ENCODE peak calls at places on chromosome 12, in nine cellular contexts. Y is neural progenitor cell, W is mesendoderm, U is tibial artery, T is aorta, K is HCT116, R is kidney, L is right lobe of liver, G is A673. Z is an unnamed sample.
A peak's percentile ranks its signal among the peaks of the same experiment; 100 is the strongest.

GRCh38 chr12:12705833-12706520 is 10.0 kb upstream of the GPR19 start:
- DNase-seq in R (peak; percentile 76), L (no peak), U (no peak), G (peak; percentile 43), K (no peak), T (no peak), W (peak; percentile 5), Y (no peak), Z (no peak)

GRCh38 chr12:12365931-12366431 is 9.1 kb downstream of the BORCS5 start:
- DNase-seq in W (no peak), L (no peak), K (no peak), U (no peak), Y (peak; percentile 13), G (peak; percentile 25), T (no peak), R (no peak), Z (no peak)

GRCh38 chr12:56261503-56262230 is 3.5 kb upstream of the ANKRD52 start:
- DNase-seq in U (no peak), R (no peak), Y (no peak), W (peak; percentile 62), T (no peak), G (no peak), L (no peak), K (peak; percentile 48), Z (peak; percentile 94)

GRCh38 chr12:69269736-69270135 is 30.4 kb downstream of the CPSF6 start:
- DNase-seq in T (no peak), K (no peak), U (no peak), W (no peak), G (no peak), L (no peak), R (no peak), Y (no peak), Z (no peak)

GRCh38 chr12:122403831-122404230 is 18.6 kb downstream of the CLIP1 start:
- DNase-seq in Y (no peak), K (no peak), G (no peak), R (no peak), T (no peak), L (no peak), U (peak; percentile 58), W (no peak), Z (no peak)

GRCh38 chr12:122022393-122023338 is 982 bp downstream of the BCL7A start:
- DNase-seq in G (peak; percentile 62), Y (peak; percentile 79), K (no peak), W (peak; percentile 37), U (peak; percentile 70), T (no peak), R (peak; percentile 78), L (peak; percentile 50), Z (no peak)

GRCh38 chr12:42556917-42557316 is 32.6 kb downstream of the PRICKLE1 start:
- DNase-seq in R (no peak), L (no peak), K (no peak), W (no peak), G (no peak), T (no peak), U (no peak), Y (no peak), Z (no peak)

GRCh38 chr12:104055686-104056388 is 5.8 kb upstream of the GLT8D2 start:
- DNase-seq in W (peak; percentile 73), T (no peak), U (no peak), Y (no peak), K (no peak), G (no peak), L (peak; percentile 70), R (no peak), Z (no peak)

GRCh38 chr12:52876371-52876770 is 27.6 kb upstream of the KRT78 start:
- DNase-seq in G (no peak), U (no peak), R (peak; percentile 95), K (no peak), Y (no peak), W (no peak), T (no peak), L (peak; percentile 33), Z (no peak)
- H3K4me1 ChIP-seq in G (peaks cover 28% of the 10 kb centered on the region), U (peaks cover 40% of the 10 kb centered on the region), R (peaks cover 5% of the 10 kb centered on the region), K (peaks cover 90% of the 10 kb centered on the region), Y (peaks cover 12% of the 10 kb centered on the region), W (no peaks in the 10 kb centered on the region), T (no peaks in the 10 kb centered on the region), L (no peaks in the 10 kb centered on the region), Z (peaks cover 57% of the 10 kb centered on the region)

GRCh38 chr12:47715393-47715876 is 9.6 kb upstream of the RPAP3 start:
- DNase-seq in G (peak; percentile 89), L (peak; percentile 70), R (peak; percentile 80), W (peak; percentile 89), U (peak; percentile 87), T (no peak), Y (peak; percentile 92), K (peak; percentile 74), Z (peak; percentile 70)

GRCh38 chr12:47717046-47717442 is 8.2 kb downstream of the ENDOU start:
- DNase-seq in G (no peak), W (no peak), U (no peak), L (no peak), K (no peak), T (no peak), R (no peak), Y (no peak), Z (no peak)

GRCh38 chr12:47717443-47718193 is 7.7 kb downstream of the ENDOU start:
- DNase-seq in K (no peak), R (peak; percentile 90), G (peak; percentile 89), W (peak; percentile 93), T (peak; percentile 92), L (peak; percentile 51), U (peak; percentile 94), Y (peak; percentile 87), Z (no peak)

GRCh38 chr12:47714823-47715386 is 9.1 kb upstream of the RPAP3 start:
- DNase-seq in T (no peak), G (no peak), W (no peak), R (no peak), U (no peak), Y (no peak), L (no peak), K (no peak), Z (no peak)

DNA sequence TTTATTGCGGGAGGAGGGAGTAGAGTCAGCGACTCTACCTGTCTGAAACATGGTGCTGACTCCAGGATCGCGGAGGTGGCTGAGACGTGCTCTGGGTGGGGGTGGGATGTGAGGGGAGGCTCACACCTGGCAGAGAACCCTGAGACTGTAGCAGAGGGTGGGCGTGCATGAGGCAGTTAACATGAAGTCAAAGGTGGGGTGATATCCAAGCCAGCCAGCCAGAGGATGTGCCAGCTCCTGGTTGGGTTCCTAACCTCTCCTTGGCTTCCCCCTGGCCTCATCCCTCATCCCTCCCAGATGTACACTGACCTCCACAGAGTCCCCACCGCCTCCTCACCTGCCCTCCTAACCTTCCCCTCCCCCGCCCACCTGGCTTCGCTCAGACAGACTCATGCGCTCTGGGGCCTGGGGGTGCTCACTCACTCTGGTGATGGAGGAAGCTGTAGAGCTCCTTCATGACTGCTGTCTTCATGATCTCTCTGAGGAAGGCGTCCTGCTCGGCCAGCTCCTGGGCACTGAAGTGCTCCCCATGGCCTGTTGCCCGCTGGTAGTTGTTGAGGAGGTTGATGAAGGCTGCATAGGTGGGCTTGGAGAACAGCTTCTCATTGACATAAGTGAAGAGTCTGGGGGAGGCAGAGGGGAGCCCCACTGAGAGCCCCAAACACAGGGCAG is 9.3 kb downstream of the ENDOU start:
- DNase-seq in L (no peak), U (no peak), G (no peak), T (no peak), W (no peak), R (no peak), Y (no peak), K (no peak), Z (no peak)
- H3K27ac ChIP-seq in L (peak overlapping the region; percentile 45), U (peak overlapping the region; percentile 79), G (no peak overlapping the region), T (no peak overlapping the region), W (no peak overlapping the region), R (no peak overlapping the region), Y (no peak overlapping the region), K (no peak overlapping the region), Z (no peak overlapping the region)

GRCh38 chr12:117347588-117347987 is 13.8 kb downstream of the NOS1 start:
- DNase-seq in T (no peak), W (no peak), K (no peak), U (peak; percentile 17), R (no peak), G (no peak), L (no peak), Y (no peak), Z (peak; percentile 83)
- H3K4me1 ChIP-seq in T (no peaks in the 10 kb centered on the region), W (no peaks in the 10 kb centered on the region), K (no peaks in the 10 kb centered on the region), U (no peaks in the 10 kb centered on the region), R (no peaks in the 10 kb centered on the region), G (peaks cover 22% of the 10 kb centered on the region), L (no peaks in the 10 kb centered on the region), Y (no peaks in the 10 kb centered on the region), Z (peaks cover 28% of the 10 kb centered on the region)

DNA sequence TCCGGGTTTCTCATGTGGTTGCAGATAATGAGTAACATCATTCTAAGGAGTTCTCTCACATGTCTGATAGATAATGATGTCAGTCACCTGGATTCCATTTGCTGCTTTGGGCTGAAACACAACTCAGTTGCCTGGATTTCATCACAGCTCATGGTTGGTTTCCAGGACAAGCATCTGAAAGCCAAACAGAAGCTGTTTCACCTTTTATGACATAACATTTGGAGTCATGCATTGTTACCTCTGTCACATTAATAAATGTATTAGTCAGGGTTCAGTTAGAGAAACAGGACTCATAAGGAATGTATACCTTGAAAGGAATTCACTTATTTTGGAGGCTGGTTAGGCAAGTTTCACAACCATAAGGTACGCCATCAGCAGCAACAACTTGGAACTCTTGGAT is 251.9 kb upstream of the ATXN7L3B start:
- DNase-seq in L (no peak), W (peak; percentile 73), G (no peak), U (no peak), T (no peak), K (no peak), Y (no peak), R (no peak), Z (peak; percentile 91)
- H3K27ac ChIP-seq in L (no peak overlapping the region), W (no peak overlapping the region), G (no peak overlapping the region), U (no peak overlapping the region), T (no peak overlapping the region), K (no peak overlapping the region), Y (no peak overlapping the region), R (no peak overlapping the region), Z (no peak overlapping the region)

GRCh38 chr12:6535697-6535946 is 1.3 kb downstream of the GAPDH start:
- DNase-seq in G (no peak), K (no peak), T (no peak), W (no peak), R (no peak), L (no peak), Y (no peak), U (no peak), Z (no peak)
- H3K4me1 ChIP-seq in G (peaks cover 53% of the 10 kb centered on the region), K (peaks cover 85% of the 10 kb centered on the region), T (no peaks in the 10 kb centered on the region), W (peaks cover 17% of the 10 kb centered on the region), R (peaks cover 17% of the 10 kb centered on the region), L (peaks cover 5% of the 10 kb centered on the region), Y (peaks cover 33% of the 10 kb centered on the region), U (peaks cover 60% of the 10 kb centered on the region), Z (peaks cover 19% of the 10 kb centered on the region)

DNA sequence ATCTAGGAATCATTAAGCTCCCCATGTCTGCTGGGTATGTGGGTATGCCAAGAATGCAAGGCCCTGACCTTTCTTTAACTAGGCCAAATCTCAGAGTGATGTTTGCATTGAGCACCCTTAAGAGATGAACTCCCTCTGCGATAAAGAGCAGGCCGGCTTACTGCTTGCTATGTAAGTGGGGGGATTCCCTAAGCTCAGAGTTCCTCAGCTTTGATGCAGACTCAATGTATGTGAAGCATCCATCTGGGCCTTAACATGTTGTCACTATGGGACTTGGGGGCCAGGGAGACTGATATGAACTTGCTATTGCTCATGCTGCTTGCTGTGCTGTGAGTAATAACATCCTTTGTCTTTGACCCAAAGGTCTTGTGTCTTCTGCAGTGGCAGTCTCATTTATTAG is 149.7 kb downstream of the C12orf75 start:
- DNase-seq in L (no peak), U (no peak), K (no peak), G (no peak), R (no peak), W (peak; percentile 65), T (no peak), Y (peak; percentile 51), Z (no peak)
- H3K27ac ChIP-seq in L (no peak overlapping the region), U (no peak overlapping the region), K (no peak overlapping the region), G (no peak overlapping the region), R (no peak overlapping the region), W (no peak overlapping the region), T (no peak overlapping the region), Y (no peak overlapping the region), Z (no peak overlapping the region)

Z was measured in foreskin keratinocyte.